ENCODE peak calls at places on chromosome 15, in four cellular contexts. One of them, this sample, is unnamed. For H3K9me3, the result is how much of the 10 kb centered on the place peaks cover.

GRCh38 chr15:73586006-73586654 is 47.1 kb downstream of the NPTN start:
- DNase-seq in HCT116: no peak
- DNase-seq in PC-9: no peak
- DNase-seq in mammary epithelial cell: no peak
- DNase-seq in this sample: no peak

GRCh38 chr15:88509964-88510363 is 36.5 kb downstream of the DET1 start:
- DNase-seq in HCT116: no peak
- DNase-seq in PC-9: no peak
- DNase-seq in mammary epithelial cell: no peak
- DNase-seq in this sample: no peak

GRCh38 chr15:60155661-60156060 is 151.6 kb downstream of the FOXB1 start:
- DNase-seq in HCT116: no peak
- DNase-seq in PC-9: no peak
- DNase-seq in mammary epithelial cell: no peak
- DNase-seq in this sample: peak

GRCh38 chr15:75159244-75159643 is 42.4 kb upstream of the C15orf39 start:
- DNase-seq in HCT116: no peak
- DNase-seq in PC-9: no peak
- DNase-seq in mammary epithelial cell: no peak
- DNase-seq in this sample: no peak

GRCh38 chr15:86555114-86555513 is 475.4 kb downstream of the AGBL1 start:
- DNase-seq in HCT116: no peak
- DNase-seq in PC-9: no peak
- DNase-seq in mammary epithelial cell: no peak
- DNase-seq in this sample: no peak

GRCh38 chr15:90343391-90343790 is 8.7 kb upstream of the ZNF774 start:
- DNase-seq in HCT116: no peak
- DNase-seq in PC-9: no peak
- DNase-seq in mammary epithelial cell: peak
- DNase-seq in this sample: peak

GRCh38 chr15:70424937-70425411 is 327.3 kb upstream of the TLE3 start:
- DNase-seq in HCT116: no peak
- DNase-seq in PC-9: no peak
- DNase-seq in mammary epithelial cell: no peak
- DNase-seq in this sample: no peak

GRCh38 chr15:28935316-28935715 is 49.5 kb downstream of the APBA2 start:
- DNase-seq in HCT116: no peak
- DNase-seq in PC-9: no peak
- DNase-seq in mammary epithelial cell: no peak
- DNase-seq in this sample: peak

GRCh38 chr15:33218071-33218491 is 23.6 kb upstream of the FMN1 start:
- DNase-seq in HCT116: no peak
- DNase-seq in PC-9: no peak
- DNase-seq in mammary epithelial cell: peak
- DNase-seq in this sample: no peak

GRCh38 chr15:96331942-96332853 is 1.7 kb downstream of the NR2F2 start:
- DNase-seq in HCT116: no peak
- DNase-seq in PC-9: no peak
- DNase-seq in mammary epithelial cell: no peak
- DNase-seq in this sample: peak

GRCh38 chr15:58095415-58095814 is 29.9 kb upstream of the ALDH1A2 start:
- DNase-seq in HCT116: no peak
- DNase-seq in PC-9: no peak
- DNase-seq in mammary epithelial cell: no peak
- DNase-seq in this sample: no peak

GRCh38 chr15:98941595-98942255 is 65.9 kb downstream of the PGPEP1L start:
- DNase-seq in HCT116: no peak
- DNase-seq in PC-9: no peak
- DNase-seq in mammary epithelial cell: no peak
- DNase-seq in this sample: no peak

GRCh38 chr15:43920815-43921214 is 94.0 kb downstream of the WDR76 start:
- DNase-seq in HCT116: no peak
- DNase-seq in PC-9: no peak
- DNase-seq in mammary epithelial cell: no peak
- DNase-seq in this sample: no peak

GRCh38 chr15:40344631-40345120 is 3.9 kb upstream of the CCDC9B start:
- DNase-seq in HCT116: no peak
- DNase-seq in PC-9: peak
- DNase-seq in mammary epithelial cell: peak
- DNase-seq in this sample: peak

GRCh38 chr15:78654272-78654671 is 13.3 kb upstream of the CHRNB4 start:
- DNase-seq in HCT116: no peak
- DNase-seq in PC-9: no peak
- DNase-seq in mammary epithelial cell: peak
- DNase-seq in this sample: no peak

GRCh38 chr15:76334438-76335004 is 2.1 kb upstream of the ISL2 start:
- DNase-seq in HCT116: no peak
- DNase-seq in PC-9: no peak
- DNase-seq in mammary epithelial cell: no peak
- DNase-seq in this sample: no peak

GRCh38 chr15:60673918-60674558 is 195.1 kb upstream of the ICE2 start:
- DNase-seq in HCT116: peak
- DNase-seq in PC-9: peak
- DNase-seq in mammary epithelial cell: peak
- DNase-seq in this sample: peak

GRCh38 chr15:83626171-83626802 is 27.6 kb upstream of the ADAMTSL3 start:
- DNase-seq in HCT116: no peak
- DNase-seq in PC-9: no peak
- DNase-seq in mammary epithelial cell: peak
- DNase-seq in this sample: peak

GRCh38 chr15:67097893-67098740 is 32.7 kb downstream of the SMAD3 start:
- DNase-seq in HCT116: no peak
- DNase-seq in PC-9: peak
- DNase-seq in mammary epithelial cell: peak
- DNase-seq in this sample: peak

GRCh38 chr15:39756806-39757522 is 25.7 kb downstream of the FSIP1 start:
- DNase-seq in HCT116: peak
- DNase-seq in PC-9: peak
- DNase-seq in mammary epithelial cell: peak
- DNase-seq in this sample: peak

GRCh38 chr15:69398541-69398940 is 15.6 kb upstream of the KIF23 start:
- DNase-seq in HCT116: no peak
- DNase-seq in PC-9: no peak
- DNase-seq in mammary epithelial cell: peak
- DNase-seq in this sample: peak

GRCh38 chr15:70507772-70508351 is 255.5 kb downstream of the UACA start:
- DNase-seq in HCT116: no peak
- DNase-seq in PC-9: peak
- DNase-seq in mammary epithelial cell: peak
- DNase-seq in this sample: peak

GRCh38 chr15:57703387-57703786 is 3.1 kb upstream of the POLR2M start:
- DNase-seq in HCT116: no peak
- DNase-seq in PC-9: no peak
- DNase-seq in mammary epithelial cell: peak
- DNase-seq in this sample: no peak

GRCh38 chr15:65881766-65882434 is 12.6 kb downstream of the RAB11A start:
- DNase-seq in HCT116: no peak
- DNase-seq in PC-9: no peak
- DNase-seq in mammary epithelial cell: no peak
- DNase-seq in this sample: no peak

GRCh38 chr15:70362911-70363310 is 265.2 kb upstream of the TLE3 start:
- DNase-seq in HCT116: peak
- DNase-seq in PC-9: peak
- DNase-seq in mammary epithelial cell: no peak
- DNase-seq in this sample: peak

GRCh38 chr15:65092911-65093792 is 16.6 kb downstream of the KBTBD13 start:
- DNase-seq in HCT116: no peak
- DNase-seq in PC-9: no peak
- DNase-seq in mammary epithelial cell: no peak
- DNase-seq in this sample: no peak

GRCh38 chr15:65204236-65204930 is 6.9 kb downstream of the CILP start:
- DNase-seq in HCT116: no peak
- DNase-seq in PC-9: no peak
- DNase-seq in mammary epithelial cell: no peak
- DNase-seq in this sample: no peak

GRCh38 chr15:67091073-67091965 is 25.9 kb downstream of the SMAD3 start:
- DNase-seq in HCT116: peak
- DNase-seq in PC-9: peak
- DNase-seq in mammary epithelial cell: peak
- DNase-seq in this sample: peak

GRCh38 chr15:68210821-68211655 is 5.9 kb upstream of the CALML4 start:
- DNase-seq in HCT116: no peak
- DNase-seq in PC-9: peak
- DNase-seq in mammary epithelial cell: no peak
- DNase-seq in this sample: peak

GRCh38 chr15:77538011-77538410 is 94.7 kb downstream of the LINGO1 start:
- DNase-seq in HCT116: no peak
- DNase-seq in PC-9: no peak
- DNase-seq in mammary epithelial cell: no peak
- DNase-seq in this sample: no peak

GRCh38 chr15:49688135-49688790 is 67.4 kb downstream of the DTWD1 start:
- DNase-seq in HCT116: no peak
- DNase-seq in PC-9: no peak
- DNase-seq in mammary epithelial cell: no peak
- DNase-seq in this sample: no peak

GRCh38 chr15:72866086-72866646 is 82.6 kb upstream of the ADPGK start:
- DNase-seq in HCT116: no peak
- DNase-seq in PC-9: no peak
- DNase-seq in mammary epithelial cell: peak
- DNase-seq in this sample: peak

GRCh38 chr15:77030042-77030927 is 35.4 kb downstream of the PSTPIP1 start:
- DNase-seq in HCT116: no peak
- DNase-seq in PC-9: no peak
- DNase-seq in mammary epithelial cell: no peak
- DNase-seq in this sample: no peak

GRCh38 chr15:68602484-68603240 is 23.9 kb downstream of the CORO2B start:
- DNase-seq in HCT116: no peak
- DNase-seq in PC-9: no peak
- DNase-seq in mammary epithelial cell: no peak
- DNase-seq in this sample: no peak

GRCh38 chr15:46442901-46443590 is 808.2 kb downstream of the SQOR start:
- DNase-seq in HCT116: no peak
- DNase-seq in PC-9: no peak
- DNase-seq in mammary epithelial cell: no peak
- DNase-seq in this sample: peak

GRCh38 chr15:46442196-46442595 is 807.4 kb downstream of the SQOR start:
- DNase-seq in HCT116: no peak
- DNase-seq in PC-9: no peak
- DNase-seq in mammary epithelial cell: no peak
- DNase-seq in this sample: peak

GRCh38 chr15:46441294-46442062 is 806.6 kb downstream of the SQOR start:
- DNase-seq in HCT116: no peak
- DNase-seq in PC-9: no peak
- DNase-seq in mammary epithelial cell: no peak
- DNase-seq in this sample: peak
- H3K4me3 ChIP-seq in HCT116: no peak
- H3K4me3 ChIP-seq in PC-9: no peak
- H3K4me3 ChIP-seq in mammary epithelial cell: no peak
- H3K4me3 ChIP-seq in this sample: no peak

DNA sequence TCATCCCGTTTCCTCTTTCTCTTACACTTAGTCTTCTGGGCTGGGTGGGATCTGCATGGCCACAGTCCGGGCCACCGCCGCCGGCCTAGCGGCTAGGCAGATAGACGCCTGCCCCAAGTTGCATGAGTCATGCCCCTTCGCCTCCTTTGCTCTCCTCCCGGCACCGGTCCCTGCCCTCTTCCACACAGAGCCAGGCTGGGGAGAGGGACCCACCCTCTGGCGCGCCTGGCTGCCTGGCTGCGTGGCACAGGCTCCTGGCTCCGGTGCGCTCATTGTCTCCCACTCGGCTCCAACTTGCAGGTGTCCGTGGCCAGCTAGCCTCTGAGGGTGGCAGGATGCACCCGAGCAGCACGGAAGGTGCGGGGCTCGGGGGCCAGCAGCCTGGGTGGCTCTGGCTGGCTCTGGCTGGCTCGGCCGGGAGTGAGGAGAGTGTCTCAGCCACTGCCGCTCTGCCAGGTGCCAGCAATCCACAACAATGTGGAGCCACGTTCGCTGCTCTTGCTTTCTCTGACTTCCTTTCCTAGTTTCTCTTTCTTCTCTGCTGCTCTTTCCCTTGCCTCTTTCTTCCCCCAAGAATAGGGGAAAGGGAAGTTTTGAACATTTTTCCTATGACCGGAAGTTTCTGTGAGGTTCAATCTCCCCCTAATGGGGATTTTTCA is 22.4 kb upstream of the MTHFS start:
- DNase-seq in HCT116: no peak
- DNase-seq in PC-9: no peak
- DNase-seq in mammary epithelial cell: no peak
- DNase-seq in this sample: no peak
- H3K9me3 ChIP-seq in HCT116: under half
- H3K9me3 ChIP-seq in PC-9: under half
- H3K9me3 ChIP-seq in mammary epithelial cell: under half
- H3K9me3 ChIP-seq in this sample: under half

GRCh38 chr15:55740981-55741591 is 1.9 kb downstream of the PRTG start:
- DNase-seq in HCT116: no peak
- DNase-seq in PC-9: no peak
- DNase-seq in mammary epithelial cell: no peak
- DNase-seq in this sample: no peak

GRCh38 chr15:55742498-55742926 is 440 bp downstream of the PRTG start:
- DNase-seq in HCT116: no peak
- DNase-seq in PC-9: peak
- DNase-seq in mammary epithelial cell: no peak
- DNase-seq in this sample: peak

GRCh38 chr15:55742927-55743614 is at the start of gene PRTG:
- DNase-seq in HCT116: no peak
- DNase-seq in PC-9: peak
- DNase-seq in mammary epithelial cell: peak
- DNase-seq in this sample: peak

GRCh38 chr15:55740479-55740878 is 2.5 kb downstream of the PRTG start:
- DNase-seq in HCT116: no peak
- DNase-seq in PC-9: no peak
- DNase-seq in mammary epithelial cell: no peak
- DNase-seq in this sample: no peak

GRCh38 chr15:55741592-55742497 is 1.1 kb downstream of the PRTG start:
- DNase-seq in HCT116: no peak
- DNase-seq in PC-9: peak
- DNase-seq in mammary epithelial cell: peak
- DNase-seq in this sample: no peak
- TF ChIP-seq EZH2 in HCT116: no peak
- TF ChIP-seq EZH2 in PC-9: no peak
- TF ChIP-seq EZH2 in mammary epithelial cell: peak
- TF ChIP-seq EZH2 in this sample: peak

DNA sequence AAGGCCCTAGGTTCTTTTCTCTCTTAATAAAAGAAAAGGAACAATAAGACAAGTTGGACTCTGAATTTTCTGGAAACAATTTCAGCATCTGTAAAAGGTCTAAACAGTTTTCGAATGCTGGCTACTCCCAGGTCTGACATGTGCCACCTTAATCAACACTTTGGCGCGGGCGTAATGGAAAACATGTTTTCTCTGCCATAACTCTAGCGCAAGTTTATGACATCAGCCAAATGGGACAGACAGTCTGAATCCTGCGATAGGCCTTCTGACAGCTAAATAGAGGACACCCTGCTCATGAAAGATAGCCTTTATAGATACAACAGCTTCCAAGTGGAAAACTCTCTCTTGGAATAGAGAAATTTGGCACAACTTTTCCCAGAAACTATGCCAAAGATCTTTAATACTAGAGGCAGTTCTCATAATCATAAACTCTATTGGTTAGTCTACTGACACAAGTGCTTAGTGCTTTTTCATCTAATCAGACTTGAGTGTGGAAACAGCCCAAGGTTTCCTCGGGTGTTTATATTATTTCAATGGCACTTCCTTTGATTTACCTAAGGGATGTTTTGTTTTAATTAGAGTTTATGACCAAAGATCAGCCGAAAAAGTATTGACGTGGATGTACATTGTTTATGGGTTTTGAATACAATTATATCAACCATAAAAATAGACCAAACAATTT is 120.0 kb upstream of the DPH6 start:
- DNase-seq in HCT116: no peak
- DNase-seq in PC-9: no peak
- DNase-seq in mammary epithelial cell: no peak
- DNase-seq in this sample: peak
- H3K4me3 ChIP-seq in HCT116: no peak
- H3K4me3 ChIP-seq in PC-9: no peak
- H3K4me3 ChIP-seq in mammary epithelial cell: no peak
- H3K4me3 ChIP-seq in this sample: no peak